ENCODE peak calls at places on chromosomes 4 and X, in seven cellular contexts. R is iPS DF 6.9; B is neural progenitor cell; O is breast epithelium; F is CD8-positive, alpha-beta memory T cell; Y is fibroblast of lung; S is sigmoid colon. Z is an unnamed sample. For H3K36me3, the result is how much of the 10 kb centered on the place peaks cover.

GRCh38 chr4:40223343-40223742 is 26.5 kb downstream of the RHOH start:
- DNase-seq in R (no peak), B (no peak), O (no peak), F (no peak), Y (no peak), S (no peak), Z (no peak)

GRCh38 chrX:127112726-127113125 is 293.2 kb downstream of the PRR32 start:
- DNase-seq in R (no peak), B (no peak), O (no peak), F (no peak), Y (no peak), S (no peak), Z (no peak)

GRCh38 chrX:46325312-46325877 is 219.8 kb downstream of the ZNF674 start:
- DNase-seq in R (no peak), B (peak), O (peak), F (no peak), Y (peak), S (no peak), Z (no peak)

GRCh38 chr4:74499986-74500781 is 55.2 kb downstream of the AREG start:
- DNase-seq in R (no peak), B (no peak), O (no peak), F (no peak), Y (peak), S (no peak), Z (no peak)

GRCh38 chrX:110180176-110180927 is 137.5 kb downstream of the AMMECR1 start:
- DNase-seq in R (no peak), B (no peak), O (no peak), F (no peak), Y (peak), S (no peak), Z (no peak)

GRCh38 chr4:184386271-184386781 is 88.0 kb downstream of the IRF2 start:
- DNase-seq in R (no peak), B (no peak), O (no peak), F (no peak), Y (no peak), S (no peak), Z (no peak)

GRCh38 chr4:108774809-108775530 is 12.1 kb upstream of the ETNPPL start:
- DNase-seq in R (no peak), B (no peak), O (peak), F (no peak), Y (no peak), S (no peak), Z (no peak)

GRCh38 chrX:129529685-129530281 is 6.5 kb upstream of the SMARCA1 start:
- DNase-seq in R (no peak), B (no peak), O (no peak), F (no peak), Y (peak), S (no peak), Z (no peak)

GRCh38 chrX:130012683-130013082 is 30.2 kb downstream of the BCORL1 start:
- DNase-seq in R (no peak), B (no peak), O (no peak), F (no peak), Y (no peak), S (no peak), Z (no peak)

GRCh38 chrX:129772796-129773431 is 6.8 kb upstream of the SASH3 start:
- DNase-seq in R (no peak), B (no peak), O (peak), F (no peak), Y (no peak), S (peak), Z (no peak)

GRCh38 chr4:155805016-155805415 is 46.2 kb downstream of the GUCY1B1 start:
- DNase-seq in R (no peak), B (no peak), O (no peak), F (no peak), Y (peak), S (no peak), Z (no peak)

GRCh38 chr4:125283702-125284279 is 31.0 kb upstream of the FAT4 start:
- DNase-seq in R (no peak), B (peak), O (no peak), F (no peak), Y (peak), S (no peak), Z (no peak)

DNA sequence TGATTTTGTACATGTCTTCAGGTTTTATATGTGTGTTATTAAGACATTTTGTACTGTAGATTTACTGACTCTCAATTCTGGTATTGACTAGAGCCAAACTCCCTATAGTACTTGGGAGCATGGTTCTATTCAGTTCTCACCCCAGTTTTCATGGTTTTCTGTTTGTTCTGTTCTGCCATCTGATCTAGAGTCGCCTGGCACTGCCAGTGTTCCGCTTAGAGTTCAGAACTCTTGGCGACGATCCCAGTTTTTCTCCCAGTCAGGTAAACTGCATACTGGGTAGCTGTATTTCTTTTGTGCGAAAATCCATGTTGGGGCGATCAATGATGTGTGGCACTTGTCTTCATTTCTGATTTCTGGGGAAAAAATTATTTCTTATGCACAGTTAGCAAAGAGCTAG is 78.0 kb downstream of the PHOX2B start:
- DNase-seq in R (no peak), B (no peak), O (no peak), F (no peak), Y (no peak), S (no peak), Z (no peak)
- H3K36me3 ChIP-seq in R (under half), B (under half), O (under half), F (under half), Y (under half), S (under half), Z (under half)

GRCh38 chr4:56930638-56931037 is 22.9 kb downstream of the REST start:
- DNase-seq in R (no peak), B (no peak), O (no peak), F (no peak), Y (no peak), S (no peak), Z (no peak)
- H3K36me3 ChIP-seq in R (under half), B (under half), O (under half), F (under half), Y (under half), S (under half), Z (under half)

GRCh38 chr4:6618386-6619115 is 21.9 kb upstream of the MRFAP1 start:
- DNase-seq in R (no peak), B (no peak), O (no peak), F (no peak), Y (no peak), S (peak), Z (no peak)
- H3K36me3 ChIP-seq in R (under half), B (under half), O (under half), F (under half), Y (under half), S (half or more), Z (under half)

DNA sequence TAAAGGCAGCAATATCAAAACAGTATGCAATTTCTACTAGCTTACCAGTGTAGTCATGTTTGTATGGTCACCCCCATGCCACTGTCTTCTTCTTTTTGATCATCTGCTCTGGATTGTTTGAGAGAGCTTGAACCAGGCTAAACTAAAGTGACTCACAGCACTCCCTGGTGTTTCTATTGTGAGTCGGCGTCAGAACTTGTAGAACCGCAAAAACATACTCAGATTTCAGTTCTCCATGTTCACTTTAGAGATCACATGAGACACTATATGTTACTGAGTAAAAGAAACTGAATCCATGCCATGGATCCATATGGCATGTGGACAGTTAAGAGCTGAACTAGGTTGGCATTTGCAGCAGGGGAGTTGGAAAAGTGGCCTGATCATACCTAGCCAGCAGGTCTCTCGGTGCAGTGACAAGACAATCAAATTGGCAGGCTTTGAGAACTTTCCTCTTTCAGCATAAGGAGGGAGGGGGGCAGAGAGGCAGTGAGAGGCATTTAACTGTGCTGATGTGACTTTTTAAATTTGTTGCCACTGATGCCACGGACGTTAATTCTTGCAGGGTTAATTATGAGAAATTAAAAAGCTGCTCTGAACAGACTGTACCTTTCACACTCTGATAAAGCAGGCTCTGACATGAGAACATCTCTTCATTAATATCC is 88.4 kb downstream of the AFF2 start:
- DNase-seq in R (no peak), B (no peak), O (no peak), F (no peak), Y (peak), S (no peak), Z (no peak)
- H3K36me3 ChIP-seq in R (under half), B (under half), O (under half), F (under half), Y (under half), S (under half), Z (under half)

GRCh38 chr4:2882341-2882740 is 38.7 kb downstream of the ADD1 start:
- DNase-seq in R (no peak), B (no peak), O (no peak), F (no peak), Y (no peak), S (no peak), Z (no peak)

GRCh38 chr4:2886161-2886560 is 42.5 kb downstream of the ADD1 start:
- DNase-seq in R (no peak), B (no peak), O (no peak), F (no peak), Y (no peak), S (no peak), Z (no peak)

GRCh38 chr4:2888826-2889225 is 45.2 kb downstream of the ADD1 start:
- DNase-seq in R (no peak), B (no peak), O (no peak), F (no peak), Y (no peak), S (no peak), Z (no peak)

GRCh38 chr4:2887343-2887742 is 43.7 kb downstream of the ADD1 start:
- DNase-seq in R (no peak), B (no peak), O (no peak), F (no peak), Y (no peak), S (no peak), Z (no peak)

GRCh38 chr4:2886622-2887021 is 43.0 kb downstream of the ADD1 start:
- DNase-seq in R (no peak), B (peak), O (no peak), F (no peak), Y (no peak), S (no peak), Z (no peak)
- H3K36me3 ChIP-seq in R (under half), B (under half), O (under half), F (under half), Y (under half), S (half or more), Z (under half)